ENCODE peak calls at places on chromosomes 16 and 17, in ten cellular contexts. D is adrenal gland, O is psoas muscle, T is transverse colon, H is GM10248, P is lung, F is pancreas, C is fibroblast of the aortic adventitia, Y is GM13977, E is fibroblast of pulmonary artery. A is an unnamed sample.

GRCh38 chr17:44585315-44585714 is 28.0 kb downstream of the FZD2 start:
- DNase-seq in T (no peak), E (no peak), F (no peak), H (no peak), O (no peak), Y (no peak), P (no peak), C (no peak), D (no peak), A (no peak)

GRCh38 chr17:74356640-74357465 is 4.8 kb downstream of the BTBD17 start:
- DNase-seq in O (no peak), Y (no peak), F (no peak), E (no peak), P (no peak), D (no peak), T (no peak), C (no peak), H (no peak), A (peak)

GRCh38 chr17:5100832-5101231 is 10.8 kb downstream of the ZNF232 start:
- DNase-seq in T (no peak), O (no peak), H (no peak), E (no peak), C (no peak), D (no peak), P (no peak), Y (no peak), F (no peak), A (no peak)

GRCh38 chr17:27602721-27603445 is 28.1 kb upstream of the LGALS9 start:
- DNase-seq in O (peak), D (peak), T (peak), C (peak), E (peak), F (peak), Y (peak), H (peak), P (peak), A (peak)

GRCh38 chr17:60170835-60171752 is 21.3 kb downstream of the CA4 start:
- DNase-seq in D (no peak), E (no peak), F (no peak), H (no peak), C (no peak), P (no peak), Y (no peak), T (no peak), O (no peak), A (no peak)

GRCh38 chr16:56388209-56388608 is 37.1 kb downstream of the AMFR start:
- DNase-seq in D (no peak), Y (no peak), H (no peak), F (no peak), T (no peak), P (no peak), C (no peak), E (no peak), O (no peak), A (no peak)

GRCh38 chr16:85778873-85779272 is 20.5 kb downstream of the EMC8 start:
- DNase-seq in Y (no peak), C (no peak), E (no peak), O (no peak), D (no peak), H (no peak), F (no peak), P (no peak), T (no peak), A (no peak)

GRCh38 chr17:31488264-31488981 is 96.9 kb downstream of the RAB11FIP4 start:
- DNase-seq in P (peak), D (peak), H (no peak), O (no peak), T (peak), E (no peak), F (peak), C (no peak), Y (no peak), A (peak)

GRCh38 chr17:79410681-79411080 is 200.2 kb downstream of the RBFOX3 start:
- DNase-seq in E (no peak), D (no peak), H (no peak), T (no peak), O (no peak), P (no peak), F (no peak), Y (no peak), C (no peak), A (no peak)

GRCh38 chr17:40547785-40548478 is 17.3 kb downstream of the CCR7 start:
- DNase-seq in T (peak), P (peak), E (no peak), H (no peak), Y (no peak), D (no peak), C (no peak), O (no peak), F (no peak), A (no peak)

GRCh38 chr17:81388612-81389367 is 6.5 kb upstream of the BAHCC1 start:
- DNase-seq in E (no peak), P (no peak), F (no peak), D (peak), O (peak), C (no peak), T (no peak), H (no peak), Y (no peak), A (no peak)

GRCh38 chr17:49162866-49163265 is 30.3 kb downstream of the B4GALNT2 start:
- DNase-seq in Y (peak), O (no peak), P (no peak), E (no peak), H (no peak), C (no peak), F (peak), T (no peak), D (no peak), A (no peak)

GRCh38 chr16:82580293-82580900 is 46.4 kb upstream of the CDH13 start:
- DNase-seq in H (no peak), E (peak), O (no peak), C (peak), D (peak), P (no peak), T (no peak), Y (no peak), F (no peak), A (peak)

GRCh38 chr16:454397-454940 is 29.0 kb downstream of the RAB11FIP3 start:
- DNase-seq in H (no peak), T (no peak), D (no peak), F (no peak), O (no peak), E (no peak), C (no peak), Y (no peak), P (no peak), A (no peak)

GRCh38 chr17:2181206-2181983 is 122.2 kb downstream of the SMG6 start:
- DNase-seq in C (peak), P (peak), F (no peak), E (peak), Y (no peak), T (peak), D (peak), H (no peak), O (peak), A (no peak)

GRCh38 chr17:77493901-77494663 is 353.3 kb downstream of the SEC14L1 start:
- DNase-seq in C (no peak), T (peak), O (no peak), D (no peak), Y (no peak), E (no peak), P (no peak), H (no peak), F (no peak), A (no peak)

GRCh38 chr16:79573881-79574280 is 26.7 kb downstream of the MAF start:
- DNase-seq in E (no peak), T (no peak), Y (no peak), H (no peak), F (no peak), P (no peak), C (no peak), O (no peak), D (no peak), A (no peak)

GRCh38 chr17:7415784-7416183 is 4.3 kb upstream of the SPEM1 start:
- DNase-seq in F (no peak), O (no peak), E (no peak), D (no peak), C (no peak), P (no peak), Y (no peak), H (no peak), T (no peak), A (no peak)

GRCh38 chr17:7414837-7415236 is 5.3 kb upstream of the SPEM1 start:
- DNase-seq in E (no peak), C (no peak), P (no peak), O (no peak), Y (no peak), F (no peak), H (no peak), D (no peak), T (no peak), A (no peak)

GRCh38 chr17:7418472-7419152 is 1.5 kb upstream of the SPEM1 start:
- DNase-seq in F (no peak), Y (no peak), C (no peak), T (no peak), O (no peak), P (no peak), D (no peak), E (no peak), H (no peak), A (no peak)

GRCh38 chr17:7417056-7417655 is 3.0 kb upstream of the SPEM1 start:
- DNase-seq in D (no peak), P (no peak), H (no peak), Y (no peak), E (no peak), F (no peak), T (no peak), C (no peak), O (no peak), A (no peak)

GRCh38 chr17:7416323-7416722 is 3.8 kb upstream of the SPEM1 start:
- DNase-seq in O (no peak), E (no peak), Y (no peak), D (no peak), T (no peak), P (no peak), F (no peak), C (no peak), H (no peak), A (no peak)
- TF ChIP-seq CTCF in O (no peak), E (no peak), Y (no peak), D (no peak), T (no peak), P (no peak), F (no peak), C (no peak), H (peak), A (no peak)

GRCh38 chr16:30637952-30638351 is 12.8 kb upstream of the PRR14 start:
- DNase-seq in D (no peak), E (peak), Y (no peak), F (no peak), O (no peak), C (peak), H (no peak), P (no peak), T (no peak), A (peak)
- TF ChIP-seq CTCF in D (no peak), E (peak), Y (peak), F (no peak), O (peak), C (peak), H (peak), P (no peak), T (no peak), A (peak)

GRCh38 chr17:21298056-21298982 is 13.8 kb downstream of the MAP2K3 start:
- DNase-seq in T (no peak), P (no peak), C (no peak), F (peak), H (no peak), E (no peak), Y (no peak), O (no peak), D (no peak), A (no peak)

GRCh38 chr17:21296097-21297025 is 11.8 kb downstream of the MAP2K3 start:
- DNase-seq in F (peak), E (no peak), H (no peak), O (no peak), T (no peak), C (no peak), P (no peak), D (no peak), Y (no peak), A (no peak)

GRCh38 chr17:21297026-21297520 is 12.6 kb downstream of the MAP2K3 start:
- DNase-seq in H (no peak), P (no peak), C (no peak), Y (no peak), D (no peak), F (no peak), O (peak), E (no peak), T (no peak), A (no peak)

GRCh38 chr17:21298983-21299519 is 14.5 kb downstream of the MAP2K3 start:
- DNase-seq in D (no peak), C (no peak), E (no peak), H (no peak), F (peak), Y (no peak), T (no peak), O (no peak), P (no peak), A (no peak)

DNA sequence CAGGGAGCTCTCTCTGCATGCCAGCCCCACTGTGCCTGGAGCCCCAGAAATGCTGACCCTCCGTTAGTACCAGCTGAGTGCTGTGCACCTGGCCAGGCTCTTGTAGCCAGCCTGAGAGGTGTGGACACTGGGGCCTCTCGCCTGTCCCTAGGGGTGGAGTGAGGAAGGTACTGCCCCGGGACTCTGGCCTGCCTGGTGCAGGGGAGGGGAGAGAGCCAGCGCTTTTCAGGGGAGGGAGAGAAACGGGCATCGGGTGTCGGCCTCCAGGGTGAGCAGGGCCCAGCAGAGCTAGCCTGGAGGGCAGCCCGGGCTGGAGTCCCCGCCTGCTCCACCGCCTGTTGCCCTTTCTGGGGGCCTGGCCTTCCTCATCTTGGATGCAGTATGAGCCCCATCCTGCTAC is 13.1 kb downstream of the MAP2K3 start:
- DNase-seq in E (no peak), C (no peak), O (no peak), T (no peak), Y (no peak), H (peak), P (no peak), F (peak), D (no peak), A (no peak)
- TF ChIP-seq CTCF in E (no peak), C (no peak), O (peak), T (no peak), Y (no peak), H (no peak), P (no peak), F (no peak), D (no peak), A (no peak)

DNA sequence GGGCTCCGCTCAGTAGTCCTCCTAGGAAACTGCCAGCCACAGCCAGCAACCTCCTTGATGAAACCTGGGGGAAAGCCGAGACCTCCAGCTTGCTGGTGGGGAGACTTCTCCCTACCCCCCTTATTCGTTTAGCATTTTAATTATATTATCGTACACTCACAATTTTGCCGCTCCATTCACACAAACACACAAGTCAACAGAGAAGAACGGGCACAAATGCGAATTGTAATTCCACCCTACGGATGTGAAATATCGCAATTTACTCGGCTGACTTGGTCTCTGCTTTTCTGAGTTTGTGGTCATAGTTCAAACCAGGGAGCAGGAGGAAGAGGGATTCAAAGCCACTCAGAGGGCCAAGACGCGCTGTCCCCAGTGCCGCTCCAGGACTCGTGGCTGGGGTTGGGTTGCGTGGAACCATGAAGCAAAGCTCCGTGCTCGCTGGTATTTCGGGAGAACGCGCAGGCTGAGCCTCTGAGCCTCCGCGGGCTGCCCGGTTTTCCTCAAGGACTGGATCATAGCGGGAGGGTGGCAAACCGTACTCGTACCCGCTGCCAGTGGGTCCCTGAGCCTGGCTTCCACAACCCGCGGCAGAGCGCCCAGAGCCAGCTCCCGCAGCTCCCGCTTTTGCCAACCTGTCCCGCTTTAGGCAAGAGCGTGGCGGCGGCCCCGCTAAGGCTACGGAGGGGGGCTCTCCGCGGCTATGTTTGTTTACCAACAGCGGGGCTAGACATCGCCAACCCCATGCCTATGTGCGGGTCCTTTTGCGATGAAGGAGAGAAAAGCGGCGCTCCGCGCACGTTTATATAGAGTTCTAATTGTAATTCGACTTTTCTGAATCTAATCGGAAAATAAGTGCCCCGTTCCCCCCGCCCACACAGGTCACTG is 2.0 kb downstream of the LHX1 start:
- DNase-seq in Y (peak), T (no peak), F (no peak), E (no peak), H (no peak), O (no peak), C (no peak), D (no peak), P (no peak), A (no peak)
- TF ChIP-seq CTCF in Y (no peak), T (no peak), F (no peak), E (no peak), H (no peak), O (no peak), C (no peak), D (no peak), P (no peak), A (no peak)

A was measured in Calu3.